ENCODE peak calls at places on chromosome X, in five cellular contexts. H is right atrium auricular region, K is Caco-2, Q is SK-N-SH, U is HAP-1. F is an unnamed sample. For H3K4me1, the result is how much of the 10 kb centered on the place peaks cover.

GRCh38 chrX:16750136-16750535 is 30.7 kb downstream of the SYAP1 start:
- DNase-seq in H (no peak), U (no peak), Q (no peak), K (no peak), F (no peak)

GRCh38 chrX:38805294-38806053 is 4.2 kb downstream of the MID1IP1 start:
- DNase-seq in H (peak), Q (peak), U (peak), K (peak), F (no peak)

GRCh38 chrX:85922821-85923220 is 124.5 kb downstream of the CHM start:
- DNase-seq in H (no peak), K (no peak), U (no peak), Q (no peak), F (no peak)

GRCh38 chrX:131895002-131895401 is 128.1 kb upstream of the STK26 start:
- DNase-seq in U (no peak), Q (no peak), K (no peak), H (no peak), F (no peak)

GRCh38 chrX:131572372-131573014 is 28.6 kb downstream of the OR13H1 start:
- DNase-seq in H (no peak), U (no peak), Q (no peak), K (peak), F (no peak)

GRCh38 chrX:43589735-43590515 is 66.2 kb upstream of the MAOA start:
- DNase-seq in H (no peak), Q (no peak), K (no peak), U (no peak), F (no peak)

GRCh38 chrX:10648608-10649007 is 28.2 kb upstream of the MID1 start:
- DNase-seq in K (no peak), U (no peak), H (no peak), Q (peak), F (no peak)

GRCh38 chrX:2401590-2402360 is 99.0 kb downstream of the DHRSX start:
- DNase-seq in H (no peak), K (no peak), U (peak), Q (no peak), F (no peak)

GRCh38 chrX:2627272-2627867 is 63.7 kb upstream of the CD99 start:
- DNase-seq in K (peak), H (no peak), Q (peak), U (peak), F (no peak)

GRCh38 chrX:31227250-31227649 is 155.4 kb upstream of the FTHL17 start:
- DNase-seq in Q (no peak), K (peak), H (no peak), U (no peak), F (no peak)

GRCh38 chrX:31236231-31236630 is 164.4 kb upstream of the FTHL17 start:
- DNase-seq in Q (no peak), H (no peak), K (no peak), U (no peak), F (no peak)

GRCh38 chrX:110081320-110081719 is 78.4 kb downstream of the TMEM164 start:
- DNase-seq in K (no peak), H (no peak), Q (no peak), U (no peak), F (no peak)

GRCh38 chrX:71100581-71101505 is 5.2 kb downstream of the FOXO4 start:
- DNase-seq in K (no peak), Q (no peak), U (no peak), H (no peak), F (no peak)

GRCh38 chrX:71105638-71106037 is 902 bp downstream of the CXorf65 start:
- DNase-seq in H (no peak), U (no peak), K (no peak), Q (no peak), F (no peak)

GRCh38 chrX:71102292-71102691 is 4.2 kb downstream of the CXorf65 start:
- DNase-seq in H (no peak), U (no peak), Q (peak), K (no peak), F (no peak)

GRCh38 chrX:71106427-71106826 is at the start of gene CXorf65:
- DNase-seq in K (no peak), H (no peak), U (no peak), Q (no peak), F (no peak)

GRCh38 chrX:71103110-71103983 is 3.2 kb downstream of the CXorf65 start:
- DNase-seq in K (peak), U (peak), H (no peak), Q (peak), F (no peak)
- H3K4me1 ChIP-seq in K (under half), U (under half), H (under half), Q (under half), F (under half)

GRCh38 chrX:13024911-13025454 is 19.4 kb downstream of the FAM9C start:
- DNase-seq in H (no peak), Q (no peak), U (no peak), K (no peak), F (no peak)
- H3K4me1 ChIP-seq in H (under half), Q (under half), U (under half), K (half or more), F (under half)

GRCh38 chrX:41334866-41335589 is 1.1 kb downstream of the DDX3X start:
- DNase-seq in H (peak), U (no peak), Q (peak), K (no peak), F (no peak)
- H3K4me1 ChIP-seq in H (half or more), U (under half), Q (under half), K (under half), F (under half)

GRCh38 chrX:39853417-39853816 is 244.3 kb downstream of the BCOR start:
- DNase-seq in H (no peak), K (no peak), U (no peak), Q (no peak), F (no peak)

GRCh38 chrX:39857780-39858179 is 240.0 kb downstream of the BCOR start:
- DNase-seq in U (no peak), K (no peak), H (no peak), Q (no peak), F (no peak)

GRCh38 chrX:39855748-39856129 is 242.0 kb downstream of the BCOR start:
- DNase-seq in Q (no peak), U (no peak), K (no peak), H (no peak), F (no peak)

GRCh38 chrX:39854772-39855747 is 242.7 kb downstream of the BCOR start:
- DNase-seq in H (no peak), Q (no peak), U (no peak), K (no peak), F (no peak)

DNA sequence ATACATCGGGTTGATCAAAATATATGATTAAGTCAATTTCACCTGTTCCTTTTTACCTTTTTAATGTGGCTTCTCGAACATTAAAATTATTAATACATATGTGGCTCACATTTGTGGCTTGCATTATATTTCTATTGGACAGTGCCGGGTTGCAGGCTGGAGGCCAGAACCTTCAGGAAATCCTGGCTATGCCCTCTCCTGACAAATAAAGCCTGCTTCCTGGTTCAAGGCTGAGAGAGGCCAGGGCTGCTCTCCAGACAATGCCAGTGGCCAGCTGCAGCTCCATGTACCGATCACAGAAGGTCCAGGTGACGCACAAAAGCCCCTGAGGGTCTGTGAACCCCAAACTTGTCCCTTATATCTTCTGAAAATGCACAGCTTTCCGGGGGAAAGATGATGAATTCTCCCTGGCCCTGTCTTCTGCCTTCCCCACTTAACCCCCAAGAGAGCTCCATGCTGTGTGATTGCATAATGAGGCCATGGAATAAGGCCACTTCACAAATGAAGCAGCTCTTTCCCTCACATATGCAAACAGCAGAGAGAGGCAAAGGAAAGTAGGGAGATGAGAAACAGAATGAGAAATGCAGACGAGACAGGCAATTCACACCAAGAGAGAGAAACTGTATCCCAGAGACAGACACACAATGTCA is 241.2 kb downstream of the BCOR start:
- DNase-seq in Q (no peak), K (no peak), H (no peak), U (no peak), F (no peak)
- H3K4me1 ChIP-seq in Q (under half), K (under half), H (under half), U (under half), F (under half)

GRCh38 chrX:33133320-33133719 is 78.0 kb downstream of the DMD start:
- DNase-seq in H (no peak), Q (no peak), K (no peak), U (no peak), F (no peak)
- H3K4me1 ChIP-seq in H (under half), Q (under half), K (under half), U (under half), F (under half)

GRCh38 chrX:150062292-150063137 is 124.2 kb upstream of the EOLA2 start:
- DNase-seq in H (peak), K (no peak), U (no peak), Q (no peak), F (no peak)
- H3K4me1 ChIP-seq in H (under half), K (under half), U (under half), Q (under half), F (under half)